ENCODE peak calls at places on chromosome 4, in four cellular contexts. A is mammary epithelial cell, U is GM23338, B is SJSA1. N is an unnamed sample. For H3K4me1, the result is how much of the 10 kb centered on the place peaks cover.

GRCh38 chr4:156303708-156304107 is 350.0 kb upstream of the CTSO start:
- DNase-seq in A (no peak), U (no peak), B (no peak), N (no peak)

GRCh38 chr4:20565075-20565721 is 135.1 kb upstream of the PACRGL start:
- DNase-seq in A (peak), U (no peak), B (no peak), N (no peak)

GRCh38 chr4:159024266-159024665 is 78.6 kb upstream of the RAPGEF2 start:
- DNase-seq in A (no peak), U (peak), B (no peak), N (no peak)

GRCh38 chr4:170227928-170228327 is 138.2 kb upstream of the AADAT start:
- DNase-seq in A (peak), U (peak), B (no peak), N (no peak)

GRCh38 chr4:16227462-16227868 is 1.2 kb upstream of the TAPT1 start:
- DNase-seq in A (peak), U (peak), B (peak), N (no peak)

GRCh38 chr4:53522334-53522733 is 69.0 kb downstream of the LNX1 start:
- DNase-seq in A (no peak), U (no peak), B (no peak), N (no peak)

GRCh38 chr4:94803181-94803580 is 45.4 kb downstream of the BMPR1B start:
- DNase-seq in A (no peak), U (no peak), B (no peak), N (no peak)

GRCh38 chr4:139532951-139533350 is 23.1 kb downstream of the SETD7 start:
- DNase-seq in A (no peak), U (no peak), B (no peak), N (no peak)

GRCh38 chr4:73869130-73870055 is at the start of gene CXCL1:
- DNase-seq in A (peak), U (peak), B (no peak), N (no peak)

GRCh38 chr4:73620115-73620792 is at the start of gene RASSF6:
- DNase-seq in A (peak), U (peak), B (no peak), N (no peak)

GRCh38 chr4:172996571-172997216 is 171.9 kb upstream of the GALNT7 start:
- DNase-seq in A (peak), U (no peak), B (no peak), N (peak)

GRCh38 chr4:47838445-47838844 is 578 bp upstream of the CORIN start:
- DNase-seq in A (no peak), U (peak), B (no peak), N (no peak)

GRCh38 chr4:82618321-82618720 is 56.5 kb upstream of the TMEM150C start:
- DNase-seq in A (no peak), U (no peak), B (no peak), N (no peak)

GRCh38 chr4:74934016-74934821 is 1.3 kb downstream of the PARM1 start:
- DNase-seq in A (peak), U (peak), B (no peak), N (no peak)

GRCh38 chr4:101155859-101156430 is 191.4 kb downstream of the PPP3CA start:
- DNase-seq in A (no peak), U (no peak), B (no peak), N (no peak)
- H3K4me1 ChIP-seq in A (under half), U (under half), B (under half), N (under half)

GRCh38 chr4:8269535-8270417 is at the start of gene HTRA3:
- DNase-seq in A (no peak), U (peak), B (no peak), N (no peak)
- H3K4me1 ChIP-seq in A (under half), U (under half), B (under half), N (under half)

DNA sequence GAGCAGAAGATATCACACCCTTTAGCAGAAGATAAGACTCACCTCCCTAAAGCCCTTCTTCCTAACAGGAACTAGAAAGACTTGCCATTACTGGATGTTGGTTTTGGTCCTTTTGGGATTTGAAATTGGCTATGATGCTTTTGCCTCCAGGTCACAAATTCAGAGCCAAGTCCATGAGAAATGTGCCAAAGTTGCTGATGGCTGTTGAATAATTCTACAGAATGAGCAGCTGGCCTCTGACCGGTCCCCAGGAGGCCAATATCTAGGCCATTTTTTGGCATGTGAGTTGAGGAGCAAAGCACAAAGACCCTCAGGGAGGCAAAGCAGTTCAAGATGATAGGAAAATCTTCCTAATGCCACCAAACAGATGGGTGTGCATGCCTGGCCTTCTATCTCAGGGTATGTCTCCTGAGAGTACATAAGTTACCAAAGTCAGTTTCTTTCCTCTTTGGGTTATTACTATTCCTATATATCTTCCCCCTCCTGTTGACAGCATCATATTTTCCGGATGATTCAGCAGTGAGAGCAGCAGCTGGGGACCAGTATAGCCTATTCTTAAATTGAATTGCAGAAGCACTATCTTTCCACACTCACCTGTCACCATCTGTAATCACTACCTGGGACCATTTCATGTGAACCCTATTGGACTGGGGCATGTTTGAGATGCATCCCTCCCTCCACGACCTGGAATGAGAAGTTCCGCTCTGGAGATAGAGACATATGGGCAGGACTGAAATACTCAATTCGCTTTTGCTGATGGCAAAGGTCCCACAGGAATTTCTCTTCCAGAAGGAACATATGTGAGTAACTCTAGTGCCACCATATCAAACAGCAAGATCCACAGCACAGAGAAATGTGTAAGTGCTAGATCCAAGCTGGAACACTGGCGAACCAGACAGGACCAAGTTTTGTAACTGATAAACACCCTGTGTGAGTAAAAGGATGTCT is 44.2 kb downstream of the SEL1L3 start:
- DNase-seq in A (no peak), U (no peak), B (no peak), N (no peak)
- H3K4me1 ChIP-seq in A (under half), U (under half), B (under half), N (under half)

GRCh38 chr4:10942166-10942565 is 257.6 kb upstream of the CLNK start:
- DNase-seq in A (no peak), U (no peak), B (no peak), N (no peak)
- H3K4me1 ChIP-seq in A (under half), U (under half), B (under half), N (under half)

GRCh38 chr4:146192060-146192459 is 16.5 kb downstream of the LSM6 start:
- DNase-seq in A (no peak), U (peak), B (no peak), N (no peak)
- H3K4me1 ChIP-seq in A (under half), U (under half), B (under half), N (under half)